ENCODE peak calls at places on chromosomes 13 and 19, in eight cellular contexts. C, E, W, Z, R, F, D and I are unnamed samples.

GRCh38 chr13:79679334-79679733 is 198.4 kb downstream of the NDFIP2 start:
- DNase-seq in E (peak; percentile 81), C (peak; percentile 53), F (peak; percentile 77), R (peak; percentile 81), Z (peak; percentile 66), D (peak; percentile 69), W (no peak), I (peak; percentile 79)

GRCh38 chr19:45500918-45501729 is 2.9 kb downstream of the PPM1N start:
- DNase-seq in Z (no peak), R (no peak), E (no peak), C (no peak), F (no peak), D (no peak), W (no peak), I (no peak)

GRCh38 chr13:41579881-41580280 is 122.5 kb downstream of the RGCC start:
- DNase-seq in W (no peak), F (no peak), Z (no peak), R (no peak), C (no peak), E (no peak), D (no peak), I (no peak)

GRCh38 chr13:51576754-51577153 is 7.5 kb upstream of the WDFY2 start:
- DNase-seq in W (no peak), E (no peak), C (no peak), Z (no peak), R (no peak), F (no peak), D (no peak), I (no peak)

GRCh38 chr19:48061401-48062344 is 17.8 kb upstream of the CABP5 start:
- DNase-seq in C (no peak), E (no peak), R (peak; percentile 39), W (peak; percentile 46), D (no peak), Z (no peak), F (no peak), I (no peak)

GRCh38 chr13:73198888-73199497 is 140.2 kb downstream of the KLF5 start:
- DNase-seq in E (no peak), W (no peak), D (no peak), F (no peak), R (no peak), Z (no peak), C (peak; percentile 56), I (no peak)

GRCh38 chr19:48617146-48617937 is 1.6 kb downstream of the RPL18 start:
- DNase-seq in C (no peak), R (no peak), E (peak; percentile 49), D (no peak), Z (no peak), W (no peak), F (peak; percentile 61), I (no peak)

GRCh38 chr13:30872685-30873443 is 33.2 kb upstream of the MEDAG start:
- DNase-seq in F (peak; percentile 74), E (no peak), W (no peak), C (peak; percentile 26), D (no peak), R (peak; percentile 85), Z (no peak), I (no peak)

GRCh38 chr19:14146789-14147216 is 10.4 kb upstream of the ASF1B start:
- DNase-seq in C (no peak), W (no peak), Z (no peak), D (no peak), R (no peak), E (no peak), F (no peak), I (no peak)

GRCh38 chr19:19342086-19343015 is 21.7 kb downstream of the MAU2 start:
- DNase-seq in E (peak; percentile 76), D (peak; percentile 70), C (peak; percentile 44), F (peak; percentile 57), Z (no peak), W (peak; percentile 93), R (no peak), I (peak; percentile 65)
- TF ChIP-seq EP300 in E (no peak), D (no peak), C (no peak), F (no peak), Z (no peak), W (no peak), R (no peak), I (no peak)

GRCh38 chr19:4951671-4952070 is 17.2 kb upstream of the KDM4B start:
- DNase-seq in C (no peak), R (no peak), W (no peak), E (no peak), Z (no peak), D (no peak), F (no peak), I (no peak)
- TF ChIP-seq CTCF in C (no peak), R (no peak), W (no peak), E (no peak), Z (no peak), D (no peak), F (no peak), I (no peak)

DNA sequence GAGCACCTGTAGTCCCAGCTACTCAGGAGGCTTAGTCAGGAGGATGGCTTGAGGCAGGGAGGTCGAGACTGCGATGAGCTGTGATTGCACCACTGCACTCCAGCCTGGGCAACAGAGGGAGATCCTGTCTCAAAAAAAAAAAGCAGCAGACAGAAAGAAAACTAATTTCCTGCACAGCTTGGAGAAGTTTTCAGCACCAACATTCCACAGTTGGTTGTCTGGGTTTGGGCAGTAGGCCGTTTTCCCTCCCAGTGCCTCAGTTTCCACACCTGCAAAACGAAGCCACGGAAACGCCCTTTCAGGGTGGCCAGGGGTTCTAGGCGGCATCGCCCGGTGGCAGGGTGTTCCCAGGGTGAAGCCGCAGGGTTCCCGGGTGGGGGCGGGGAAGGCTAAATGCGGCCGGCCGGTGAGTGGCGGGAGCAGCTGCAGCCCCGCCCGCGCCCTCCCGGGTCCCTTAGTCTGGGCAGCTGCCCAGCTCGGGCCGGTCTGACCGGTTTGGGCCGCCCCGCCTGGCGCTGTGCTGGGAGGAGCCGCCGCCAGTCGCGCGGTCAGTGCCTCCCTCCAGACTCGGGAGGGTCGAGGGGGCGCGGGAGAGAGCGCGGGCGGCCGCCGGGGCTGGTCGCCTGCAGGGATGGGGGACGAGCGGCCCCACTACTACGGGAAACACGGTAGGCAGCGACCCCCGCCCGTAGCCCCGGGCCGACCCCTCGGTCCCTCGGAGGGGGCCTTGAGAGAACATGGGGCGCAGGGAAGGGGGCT is at the start of gene SLC44A2:
- DNase-seq in C (no peak), W (peak; percentile 96), D (no peak), R (peak; percentile 89), E (peak; percentile 94), Z (peak; percentile 75), F (peak; percentile 88), I (peak; percentile 93)
- TF ChIP-seq POLR2A in C (no peak), W (peak; percentile 37), D (no peak), R (peak; percentile 25), E (no peak), Z (peak; percentile 72), F (peak; percentile 28), I (peak; percentile 77)

GRCh38 chr19:12721656-12722565 is 1.8 kb downstream of the TNPO2 start:
- DNase-seq in W (peak; percentile 91), E (peak; percentile 69), F (peak; percentile 79), C (peak; percentile 52), D (peak; percentile 24), Z (no peak), R (peak; percentile 90), I (peak; percentile 70)
- TF ChIP-seq EP300 in W (no peak), E (no peak), F (no peak), C (no peak), D (no peak), Z (no peak), R (no peak), I (no peak)

GRCh38 chr19:43432866-43433673 is 18.4 kb downstream of the TEX101 start:
- DNase-seq in F (no peak), E (peak; percentile 69), D (peak; percentile 77), Z (no peak), C (peak; percentile 40), R (peak; percentile 68), W (no peak), I (peak; percentile 74)

GRCh38 chr19:43433689-43434088 is 19.0 kb downstream of the TEX101 start:
- DNase-seq in D (no peak), Z (no peak), E (no peak), R (no peak), W (no peak), C (no peak), F (no peak), I (no peak)

GRCh38 chr19:43430976-43431375 is 16.3 kb downstream of the TEX101 start:
- DNase-seq in Z (no peak), W (no peak), C (no peak), E (no peak), D (no peak), F (no peak), R (no peak), I (no peak)

GRCh38 chr19:43429395-43429794 is 14.7 kb downstream of the TEX101 start:
- DNase-seq in C (no peak), W (no peak), Z (no peak), D (no peak), E (no peak), F (no peak), R (no peak), I (no peak)

DNA sequence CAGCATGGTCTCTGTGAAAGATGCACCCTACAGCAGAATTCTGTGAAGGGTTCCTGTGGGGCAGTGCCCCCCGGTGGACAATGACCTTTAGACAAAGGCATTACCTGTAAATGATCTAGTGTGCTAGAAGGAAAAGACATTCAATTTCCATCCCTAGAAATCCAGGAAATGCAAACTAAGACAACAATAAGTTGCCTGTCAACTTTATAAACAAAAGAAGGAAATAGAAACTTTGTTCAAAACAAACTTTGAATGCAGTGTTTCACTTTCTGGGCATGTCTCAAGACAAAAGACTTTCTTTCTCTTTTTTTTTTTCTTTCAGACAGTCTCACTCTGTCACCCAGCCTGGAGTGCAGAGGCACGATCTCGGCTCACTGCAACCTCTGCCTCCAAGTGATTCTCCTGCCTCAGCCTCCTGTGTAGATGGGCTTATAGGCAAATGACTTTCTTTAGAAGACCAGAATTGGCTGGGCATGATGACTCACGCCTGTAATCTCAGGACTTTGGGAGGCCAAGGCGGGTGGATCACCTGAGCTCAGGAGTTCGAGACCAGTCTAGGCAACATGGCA is 15.5 kb downstream of the TEX101 start:
- DNase-seq in E (no peak), C (no peak), Z (no peak), D (no peak), R (no peak), F (no peak), W (no peak), I (peak; percentile 28)
- TF ChIP-seq CTCF in E (peak; percentile 13), C (no peak), Z (no peak), D (no peak), R (no peak), F (no peak), W (no peak), I (no peak)